ENCODE peak calls at places on chromosomes 5 and 9, in seven cellular contexts. One of them, this sample, is unnamed.

GRCh38 chr5:88256037-88256436 is 12.6 kb downstream of the TMEM161B start:
- DNase-seq in HFF-Myc: no peak
- DNase-seq in lung: no peak
- DNase-seq in PC-9: no peak
- DNase-seq in cardiac muscle cell: no peak
- DNase-seq in lower leg skin: no peak
- DNase-seq in AG10803: no peak
- DNase-seq in this sample: no peak

GRCh38 chr5:73104326-73104725 is 16.0 kb upstream of the TMEM171 start:
- DNase-seq in AG10803: no peak
- DNase-seq in PC-9: no peak
- DNase-seq in HFF-Myc: no peak
- DNase-seq in lung: no peak
- DNase-seq in cardiac muscle cell: no peak
- DNase-seq in lower leg skin: no peak
- DNase-seq in this sample: no peak

GRCh38 chr9:16266648-16267276 is 603.7 kb downstream of the BNC2 start:
- DNase-seq in PC-9: no peak
- DNase-seq in lower leg skin: no peak
- DNase-seq in cardiac muscle cell: no peak
- DNase-seq in AG10803: no peak
- DNase-seq in lung: no peak
- DNase-seq in HFF-Myc: no peak
- DNase-seq in this sample: no peak

GRCh38 chr9:36163049-36163839 is 5.9 kb upstream of the CCIN start:
- DNase-seq in AG10803: peak
- DNase-seq in lung: no peak
- DNase-seq in HFF-Myc: peak
- DNase-seq in lower leg skin: no peak
- DNase-seq in cardiac muscle cell: peak
- DNase-seq in PC-9: no peak
- DNase-seq in this sample: peak

GRCh38 chr5:173774212-173774850 is 113.8 kb upstream of the CPEB4 start:
- DNase-seq in AG10803: no peak
- DNase-seq in HFF-Myc: no peak
- DNase-seq in PC-9: no peak
- DNase-seq in lung: no peak
- DNase-seq in cardiac muscle cell: no peak
- DNase-seq in lower leg skin: no peak
- DNase-seq in this sample: no peak

GRCh38 chr5:103941554-103941953 is 379.0 kb upstream of the NUDT12 start:
- DNase-seq in cardiac muscle cell: no peak
- DNase-seq in PC-9: no peak
- DNase-seq in AG10803: no peak
- DNase-seq in lower leg skin: no peak
- DNase-seq in lung: no peak
- DNase-seq in HFF-Myc: no peak
- DNase-seq in this sample: no peak

GRCh38 chr5:76104027-76104426 is 20.8 kb downstream of the SV2C start:
- DNase-seq in AG10803: peak
- DNase-seq in HFF-Myc: peak
- DNase-seq in lung: no peak
- DNase-seq in PC-9: peak
- DNase-seq in cardiac muscle cell: peak
- DNase-seq in lower leg skin: no peak
- DNase-seq in this sample: no peak

GRCh38 chr5:98605010-98605425 is 168.4 kb upstream of the RGMB start:
- DNase-seq in lower leg skin: no peak
- DNase-seq in PC-9: no peak
- DNase-seq in lung: no peak
- DNase-seq in HFF-Myc: no peak
- DNase-seq in AG10803: no peak
- DNase-seq in cardiac muscle cell: no peak
- DNase-seq in this sample: no peak

GRCh38 chr9:133342083-133342406 is 5.9 kb downstream of the MED22 start:
- DNase-seq in PC-9: no peak
- DNase-seq in lower leg skin: no peak
- DNase-seq in lung: no peak
- DNase-seq in AG10803: no peak
- DNase-seq in cardiac muscle cell: no peak
- DNase-seq in HFF-Myc: no peak
- DNase-seq in this sample: no peak

GRCh38 chr5:132871459-132871858 is 2.0 kb upstream of the LEAP2 start:
- DNase-seq in lung: no peak
- DNase-seq in PC-9: no peak
- DNase-seq in AG10803: no peak
- DNase-seq in HFF-Myc: no peak
- DNase-seq in lower leg skin: no peak
- DNase-seq in cardiac muscle cell: no peak
- DNase-seq in this sample: no peak

GRCh38 chr5:129852747-129853352 is 51.4 kb upstream of the CHSY3 start:
- DNase-seq in PC-9: peak
- DNase-seq in cardiac muscle cell: peak
- DNase-seq in lung: peak
- DNase-seq in HFF-Myc: peak
- DNase-seq in AG10803: peak
- DNase-seq in lower leg skin: peak
- DNase-seq in this sample: peak

GRCh38 chr5:64147379-64147778 is 18.3 kb upstream of the RNF180 start:
- DNase-seq in HFF-Myc: no peak
- DNase-seq in cardiac muscle cell: no peak
- DNase-seq in lung: no peak
- DNase-seq in AG10803: no peak
- DNase-seq in PC-9: no peak
- DNase-seq in lower leg skin: no peak
- DNase-seq in this sample: no peak

GRCh38 chr9:86128235-86128822 is 29.0 kb upstream of the GOLM1 start:
- DNase-seq in lower leg skin: no peak
- DNase-seq in PC-9: no peak
- DNase-seq in cardiac muscle cell: no peak
- DNase-seq in AG10803: no peak
- DNase-seq in HFF-Myc: no peak
- DNase-seq in lung: no peak
- DNase-seq in this sample: no peak

GRCh38 chr9:127411122-127411521 is 13.1 kb upstream of the ZNF79 start:
- DNase-seq in PC-9: no peak
- DNase-seq in lung: no peak
- DNase-seq in HFF-Myc: no peak
- DNase-seq in AG10803: no peak
- DNase-seq in lower leg skin: no peak
- DNase-seq in cardiac muscle cell: no peak
- DNase-seq in this sample: no peak

GRCh38 chr5:120516799-120517198 is 52.7 kb downstream of the PRR16 start:
- DNase-seq in HFF-Myc: no peak
- DNase-seq in lower leg skin: no peak
- DNase-seq in lung: no peak
- DNase-seq in AG10803: peak
- DNase-seq in PC-9: no peak
- DNase-seq in cardiac muscle cell: no peak
- DNase-seq in this sample: no peak

GRCh38 chr5:142977363-142978051 is 207.3 kb downstream of the ARHGAP26 start:
- DNase-seq in lung: no peak
- DNase-seq in lower leg skin: no peak
- DNase-seq in AG10803: peak
- DNase-seq in PC-9: peak
- DNase-seq in cardiac muscle cell: no peak
- DNase-seq in HFF-Myc: peak
- DNase-seq in this sample: peak

GRCh38 chr9:126860757-126861466 is 473 bp downstream of the ZBTB34 start:
- DNase-seq in HFF-Myc: no peak
- DNase-seq in AG10803: no peak
- DNase-seq in cardiac muscle cell: peak
- DNase-seq in PC-9: no peak
- DNase-seq in lower leg skin: no peak
- DNase-seq in lung: no peak
- DNase-seq in this sample: no peak

GRCh38 chr9:127904888-127905728 is 5.7 kb upstream of the ST6GALNAC6 start:
- DNase-seq in HFF-Myc: no peak
- DNase-seq in AG10803: no peak
- DNase-seq in lung: no peak
- DNase-seq in cardiac muscle cell: no peak
- DNase-seq in PC-9: no peak
- DNase-seq in lower leg skin: no peak
- DNase-seq in this sample: no peak

GRCh38 chr5:159208508-159209437 is 580 bp downstream of the RNF145 start:
- DNase-seq in lung: no peak
- DNase-seq in lower leg skin: peak
- DNase-seq in cardiac muscle cell: peak
- DNase-seq in AG10803: peak
- DNase-seq in PC-9: peak
- DNase-seq in HFF-Myc: no peak
- DNase-seq in this sample: no peak

GRCh38 chr9:98950262-98950661 is 6.6 kb downstream of the COL15A1 start:
- DNase-seq in HFF-Myc: no peak
- DNase-seq in cardiac muscle cell: no peak
- DNase-seq in lower leg skin: no peak
- DNase-seq in AG10803: no peak
- DNase-seq in lung: no peak
- DNase-seq in PC-9: no peak
- DNase-seq in this sample: no peak

GRCh38 chr5:78361226-78361993 is 993 bp downstream of the SCAMP1 start:
- DNase-seq in HFF-Myc: no peak
- DNase-seq in AG10803: peak
- DNase-seq in lung: peak
- DNase-seq in cardiac muscle cell: peak
- DNase-seq in lower leg skin: peak
- DNase-seq in PC-9: peak
- DNase-seq in this sample: no peak

GRCh38 chr5:177346820-177347219 is 4.6 kb downstream of the LMAN2 start:
- DNase-seq in cardiac muscle cell: no peak
- DNase-seq in lower leg skin: no peak
- DNase-seq in PC-9: no peak
- DNase-seq in HFF-Myc: no peak
- DNase-seq in AG10803: no peak
- DNase-seq in lung: no peak
- DNase-seq in this sample: no peak

GRCh38 chr5:108339220-108339619 is 42.7 kb downstream of the FBXL17 start:
- DNase-seq in lower leg skin: no peak
- DNase-seq in cardiac muscle cell: no peak
- DNase-seq in AG10803: no peak
- DNase-seq in PC-9: no peak
- DNase-seq in lung: no peak
- DNase-seq in HFF-Myc: no peak
- DNase-seq in this sample: no peak

DNA sequence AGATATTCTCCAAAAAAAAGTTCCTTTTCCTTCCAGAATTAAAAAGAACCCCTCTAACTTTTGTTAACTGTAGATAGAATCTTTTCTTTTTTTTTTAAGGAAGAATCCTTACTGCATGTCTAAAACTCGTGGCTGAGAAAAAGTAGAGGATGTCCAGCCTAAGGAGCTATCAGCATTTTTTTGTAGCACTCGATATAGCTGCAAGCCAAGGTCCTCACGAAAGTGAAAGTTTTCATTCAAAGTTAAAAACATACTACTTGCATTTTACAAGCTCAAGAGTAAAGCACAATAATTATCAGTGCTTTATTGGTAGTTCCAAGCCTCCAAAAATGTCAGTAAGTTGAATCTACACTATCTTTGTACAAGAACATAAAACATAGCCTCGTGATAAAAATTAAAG is 28.7 kb upstream of the ZSWIM6 start:
- DNase-seq in HFF-Myc: no peak
- DNase-seq in AG10803: no peak
- DNase-seq in lung: no peak
- DNase-seq in lower leg skin: no peak
- DNase-seq in PC-9: no peak
- DNase-seq in cardiac muscle cell: no peak
- DNase-seq in this sample: no peak
- H3K4me3 ChIP-seq in HFF-Myc: no peak
- H3K4me3 ChIP-seq in AG10803: no peak
- H3K4me3 ChIP-seq in lung: no peak
- H3K4me3 ChIP-seq in lower leg skin: no peak
- H3K4me3 ChIP-seq in PC-9: no peak
- H3K4me3 ChIP-seq in cardiac muscle cell: no peak
- H3K4me3 ChIP-seq in this sample: no peak

DNA sequence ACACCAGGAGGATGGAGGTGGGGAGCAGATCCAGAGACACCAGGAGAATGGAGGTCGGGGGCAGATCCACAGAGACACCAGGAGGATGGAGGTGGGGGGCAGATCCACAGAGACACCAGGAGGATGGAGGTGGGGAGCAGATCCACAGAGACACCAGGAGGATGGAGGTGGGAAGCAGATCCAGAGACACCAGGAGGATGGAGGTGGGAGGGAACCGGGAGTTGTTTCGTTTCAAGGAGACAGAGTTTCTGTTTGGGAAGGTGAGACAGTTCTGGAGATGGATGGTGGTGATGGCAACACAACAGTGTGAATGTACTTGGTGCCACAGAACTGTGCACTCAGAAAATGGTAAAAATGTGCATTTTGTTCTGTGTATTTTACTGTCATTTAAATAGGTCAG is 9.0 kb upstream of the INPP5E start:
- DNase-seq in lung: no peak
- DNase-seq in lower leg skin: no peak
- DNase-seq in HFF-Myc: no peak
- DNase-seq in AG10803: no peak
- DNase-seq in cardiac muscle cell: no peak
- DNase-seq in PC-9: no peak
- DNase-seq in this sample: no peak
- H3K4me3 ChIP-seq in lung: no peak
- H3K4me3 ChIP-seq in lower leg skin: no peak
- H3K4me3 ChIP-seq in HFF-Myc: no peak
- H3K4me3 ChIP-seq in AG10803: no peak
- H3K4me3 ChIP-seq in cardiac muscle cell: no peak
- H3K4me3 ChIP-seq in PC-9: no peak
- H3K4me3 ChIP-seq in this sample: no peak

DNA sequence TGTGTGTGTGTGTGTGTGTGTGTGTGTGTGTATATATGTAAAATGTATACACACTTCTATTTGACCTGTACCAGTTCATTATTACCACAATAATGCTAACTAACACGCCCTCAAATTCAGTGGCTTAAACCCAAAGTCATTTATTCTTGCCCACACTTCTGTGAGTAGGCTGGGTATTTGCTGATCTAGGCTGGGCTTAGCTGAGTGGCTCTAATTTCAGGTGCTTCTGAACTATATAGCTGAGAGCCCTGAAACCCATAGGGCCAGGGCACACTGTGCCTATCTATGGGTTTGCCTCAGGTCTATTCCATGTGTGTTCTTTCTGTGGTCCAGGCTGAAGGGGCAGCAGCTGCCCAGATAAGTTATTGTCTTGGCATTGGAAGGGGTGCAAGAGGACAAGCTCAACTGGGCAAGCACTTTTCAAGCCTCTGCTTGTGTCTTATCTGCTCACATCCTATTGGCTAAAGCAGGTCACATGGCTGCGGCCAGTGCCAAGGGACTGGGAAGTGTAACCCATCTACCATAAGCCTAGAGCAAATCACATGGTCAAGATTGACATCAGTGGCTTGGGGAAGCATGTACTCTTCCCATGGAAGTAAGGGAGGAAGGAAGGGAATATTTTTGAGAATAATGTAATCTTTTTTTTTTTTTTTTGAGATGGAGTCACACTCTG is 139.9 kb downstream of the PALM2AKAP2 start:
- DNase-seq in AG10803: no peak
- DNase-seq in PC-9: no peak
- DNase-seq in lower leg skin: no peak
- DNase-seq in cardiac muscle cell: no peak
- DNase-seq in lung: no peak
- DNase-seq in HFF-Myc: no peak
- DNase-seq in this sample: no peak
- H3K4me3 ChIP-seq in AG10803: no peak
- H3K4me3 ChIP-seq in PC-9: no peak
- H3K4me3 ChIP-seq in lower leg skin: no peak
- H3K4me3 ChIP-seq in cardiac muscle cell: no peak
- H3K4me3 ChIP-seq in lung: no peak
- H3K4me3 ChIP-seq in HFF-Myc: no peak
- H3K4me3 ChIP-seq in this sample: no peak

GRCh38 chr9:70409800-70410199 is 4.7 kb downstream of the KLF9 start:
- DNase-seq in cardiac muscle cell: no peak
- DNase-seq in lower leg skin: no peak
- DNase-seq in HFF-Myc: no peak
- DNase-seq in AG10803: no peak
- DNase-seq in lung: no peak
- DNase-seq in PC-9: no peak
- DNase-seq in this sample: no peak
- H3K4me3 ChIP-seq in cardiac muscle cell: no peak
- H3K4me3 ChIP-seq in lower leg skin: peak
- H3K4me3 ChIP-seq in HFF-Myc: no peak
- H3K4me3 ChIP-seq in AG10803: peak
- H3K4me3 ChIP-seq in lung: no peak
- H3K4me3 ChIP-seq in PC-9: no peak
- H3K4me3 ChIP-seq in this sample: peak

This sample was measured in skeletal muscle cell.